ENCODE peak calls at places on chromosomes 13 and 19, in ten cellular contexts. G is AG10803, V is neural crest cell, C is NCI-H1694, U is brain pericyte, F is M059J, I is Kasumi-1, A is cardiac muscle cell, D is iPS DF 19.7, T is body of pancreas. W is an unnamed sample.

GRCh38 chr13:114282143-114282685 is 813 bp downstream of the UPF3A start:
- DNase-seq in G (no peak), V (peak; percentile 27), C (no peak), U (peak; percentile 50), F (peak; percentile 45), I (peak; percentile 73), A (no peak), D (no peak), T (peak; percentile 35), W (peak; percentile 68)

GRCh38 chr13:36746051-36746450 is 72.2 kb downstream of the SERTM1 start:
- DNase-seq in G (no peak), V (no peak), C (no peak), U (no peak), F (no peak), I (no peak), A (no peak), D (no peak), T (no peak), W (no peak)

GRCh38 chr13:66312312-66313087 is 917.6 kb downstream of the PCDH9 start:
- DNase-seq in G (peak; percentile 42), V (no peak), C (peak; percentile 5), U (peak; percentile 82), F (no peak), I (no peak), A (peak; percentile 76), D (no peak), T (peak; percentile 37), W (peak; percentile 80)

GRCh38 chr19:3269972-3270667 is 45.7 kb downstream of the CELF5 start:
- DNase-seq in G (no peak), V (no peak), C (peak; percentile 53), U (no peak), F (no peak), I (no peak), A (no peak), D (no peak), T (no peak), W (no peak)

GRCh38 chr13:99203601-99204579 is 3.2 kb downstream of the UBAC2 start:
- DNase-seq in G (no peak), V (no peak), C (no peak), U (no peak), F (no peak), I (no peak), A (no peak), D (no peak), T (no peak), W (no peak)

GRCh38 chr19:11018179-11018578 is 57.3 kb downstream of the SMARCA4 start:
- DNase-seq in G (no peak), V (no peak), C (no peak), U (no peak), F (no peak), I (no peak), A (no peak), D (no peak), T (no peak), W (no peak)

GRCh38 chr13:27126877-27127276 is 44.7 kb downstream of the USP12 start:
- DNase-seq in G (no peak), V (no peak), C (no peak), U (no peak), F (no peak), I (no peak), A (no peak), D (no peak), T (no peak), W (no peak)

GRCh38 chr13:46168818-46169217 is 13.2 kb downstream of the LCP1 start:
- DNase-seq in G (no peak), V (no peak), C (no peak), U (no peak), F (no peak), I (peak; percentile 73), A (no peak), D (no peak), T (no peak), W (no peak)

GRCh38 chr19:45766919-45767346 is 2.1 kb downstream of the SIX5 start:
- DNase-seq in G (no peak), V (no peak), C (no peak), U (no peak), F (no peak), I (no peak), A (no peak), D (no peak), T (peak; percentile 54), W (no peak)

GRCh38 chr13:32023698-32024097 is 7.9 kb upstream of the FRY start:
- DNase-seq in G (no peak), V (no peak), C (no peak), U (no peak), F (no peak), I (peak; percentile 20), A (peak; percentile 18), D (no peak), T (no peak), W (no peak)

GRCh38 chr19:14061081-14061749 is 661 bp downstream of the PALM3 start:
- DNase-seq in G (no peak), V (no peak), C (no peak), U (no peak), F (no peak), I (no peak), A (peak; percentile 44), D (no peak), T (peak; percentile 59), W (peak; percentile 31)

GRCh38 chr13:99307648-99308339 is 595 bp upstream of the GPR183 start:
- DNase-seq in G (peak; percentile 54), V (no peak), C (no peak), U (no peak), F (peak; percentile 80), I (peak; percentile 3), A (peak; percentile 61), D (no peak), T (peak; percentile 50), W (peak; percentile 61)

GRCh38 chr13:86082116-86082515 is 282.9 kb upstream of the SLITRK6 start:
- DNase-seq in G (no peak), V (no peak), C (no peak), U (no peak), F (no peak), I (no peak), A (no peak), D (no peak), T (no peak), W (no peak)

GRCh38 chr19:45130888-45131615 is 29.7 kb downstream of the NKPD1 start:
- DNase-seq in G (no peak), V (no peak), C (peak; percentile 23), U (no peak), F (no peak), I (peak; percentile 42), A (no peak), D (no peak), T (no peak), W (no peak)

GRCh38 chr13:38180670-38181069 is 169.0 kb upstream of the UFM1 start:
- DNase-seq in G (peak; percentile 0), V (no peak), C (no peak), U (no peak), F (peak; percentile 20), I (no peak), A (peak; percentile 1), D (no peak), T (no peak), W (no peak)

GRCh38 chr19:4967738-4968461 is 1.0 kb upstream of the KDM4B start:
- DNase-seq in G (peak; percentile 51), V (no peak), C (no peak), U (no peak), F (peak; percentile 76), I (no peak), A (peak; percentile 64), D (no peak), T (no peak), W (peak; percentile 25)

GRCh38 chr13:102317593-102317992 is 84.3 kb downstream of the FGF14 start:
- DNase-seq in G (no peak), V (no peak), C (no peak), U (no peak), F (no peak), I (no peak), A (peak; percentile 80), D (no peak), T (peak; percentile 45), W (peak; percentile 82)

GRCh38 chr13:99380402-99380801 is 73.2 kb upstream of the GPR183 start:
- DNase-seq in G (no peak), V (no peak), C (no peak), U (no peak), F (no peak), I (no peak), A (no peak), D (no peak), T (no peak), W (no peak)

GRCh38 chr13:46119883-46120614 is 15.2 kb upstream of the CPB2 start:
- DNase-seq in G (no peak), V (no peak), C (no peak), U (peak; percentile 53), F (peak; percentile 79), I (no peak), A (peak; percentile 76), D (no peak), T (peak; percentile 65), W (peak; percentile 43)

GRCh38 chr13:44874886-44875630 is 114.2 kb downstream of the NUFIP1 start:
- DNase-seq in G (peak; percentile 56), V (no peak), C (no peak), U (no peak), F (peak; percentile 80), I (no peak), A (no peak), D (no peak), T (no peak), W (no peak)

GRCh38 chr19:45499196-45500180 is 1.2 kb downstream of the PPM1N start:
- DNase-seq in G (peak; percentile 18), V (peak; percentile 23), C (no peak), U (no peak), F (peak; percentile 56), I (no peak), A (peak; percentile 46), D (peak; percentile 95), T (peak; percentile 40), W (no peak)

GRCh38 chr19:13212759-13213330 is 62.6 kb downstream of the IER2 start:
- DNase-seq in G (peak; percentile 41), V (peak; percentile 54), C (no peak), U (no peak), F (peak; percentile 64), I (peak; percentile 29), A (peak; percentile 67), D (peak; percentile 56), T (peak; percentile 63), W (peak; percentile 46)

GRCh38 chr13:60583911-60584753 is 187.1 kb downstream of the TDRD3 start:
- DNase-seq in G (peak; percentile 84), V (no peak), C (no peak), U (no peak), F (peak; percentile 81), I (no peak), A (peak; percentile 80), D (peak; percentile 85), T (no peak), W (peak; percentile 90)